ENCODE peak calls at places on chromosomes 5 and 9, in nine cellular contexts. O, V, U, L, Z, W, Q, K and R are unnamed samples.

GRCh38 chr5:179608131-179608581 is 15.3 kb downstream of the HNRNPH1 start:
- DNase-seq in O (no peak), V (no peak), U (no peak), L (no peak), Z (no peak), W (peak), Q (no peak), K (no peak), R (no peak)

GRCh38 chr5:125065114-125065513 is 318.7 kb upstream of the ZNF608 start:
- DNase-seq in O (no peak), V (no peak), U (no peak), L (no peak), Z (no peak), W (no peak), Q (no peak), K (peak), R (no peak)

GRCh38 chr9:121483049-121483448 is 16.6 kb downstream of the GGTA1 start:
- DNase-seq in O (no peak), V (no peak), U (no peak), L (no peak), Z (no peak), W (no peak), Q (no peak), K (no peak), R (no peak)

GRCh38 chr9:90839183-90839582 is 37.6 kb downstream of the SYK start:
- DNase-seq in O (no peak), V (no peak), U (no peak), L (no peak), Z (no peak), W (peak), Q (no peak), K (no peak), R (no peak)

GRCh38 chr9:119005162-119005561 is 364.1 kb downstream of the BRINP1 start:
- DNase-seq in O (no peak), V (no peak), U (no peak), L (no peak), Z (no peak), W (no peak), Q (peak), K (peak), R (no peak)

GRCh38 chr9:13548556-13548955 is 269.1 kb upstream of the MPDZ start:
- DNase-seq in O (no peak), V (no peak), U (no peak), L (no peak), Z (no peak), W (no peak), Q (no peak), K (no peak), R (no peak)

GRCh38 chr5:173884402-173885053 is 3.6 kb upstream of the CPEB4 start:
- DNase-seq in O (no peak), V (peak), U (no peak), L (no peak), Z (peak), W (peak), Q (no peak), K (no peak), R (no peak)

GRCh38 chr9:129282308-129283211 is 104.5 kb upstream of the IER5L start:
- DNase-seq in O (no peak), V (peak), U (no peak), L (no peak), Z (no peak), W (no peak), Q (no peak), K (no peak), R (no peak)

GRCh38 chr9:134061019-134061687 is 6.7 kb downstream of the BRD3 start:
- DNase-seq in O (no peak), V (peak), U (no peak), L (no peak), Z (no peak), W (no peak), Q (no peak), K (no peak), R (no peak)

GRCh38 chr9:111944467-111944866 is 47.9 kb downstream of the UGCG start:
- DNase-seq in O (peak), V (no peak), U (peak), L (no peak), Z (no peak), W (no peak), Q (peak), K (no peak), R (no peak)

GRCh38 chr5:163757344-163757743 is 251.9 kb downstream of the MAT2B start:
- DNase-seq in O (no peak), V (no peak), U (peak), L (no peak), Z (no peak), W (no peak), Q (no peak), K (peak), R (no peak)

GRCh38 chr5:56814963-56815656 is at the start of gene MAP3K1:
- DNase-seq in O (peak), V (peak), U (peak), L (peak), Z (peak), W (peak), Q (peak), K (peak), R (peak)

DNA sequence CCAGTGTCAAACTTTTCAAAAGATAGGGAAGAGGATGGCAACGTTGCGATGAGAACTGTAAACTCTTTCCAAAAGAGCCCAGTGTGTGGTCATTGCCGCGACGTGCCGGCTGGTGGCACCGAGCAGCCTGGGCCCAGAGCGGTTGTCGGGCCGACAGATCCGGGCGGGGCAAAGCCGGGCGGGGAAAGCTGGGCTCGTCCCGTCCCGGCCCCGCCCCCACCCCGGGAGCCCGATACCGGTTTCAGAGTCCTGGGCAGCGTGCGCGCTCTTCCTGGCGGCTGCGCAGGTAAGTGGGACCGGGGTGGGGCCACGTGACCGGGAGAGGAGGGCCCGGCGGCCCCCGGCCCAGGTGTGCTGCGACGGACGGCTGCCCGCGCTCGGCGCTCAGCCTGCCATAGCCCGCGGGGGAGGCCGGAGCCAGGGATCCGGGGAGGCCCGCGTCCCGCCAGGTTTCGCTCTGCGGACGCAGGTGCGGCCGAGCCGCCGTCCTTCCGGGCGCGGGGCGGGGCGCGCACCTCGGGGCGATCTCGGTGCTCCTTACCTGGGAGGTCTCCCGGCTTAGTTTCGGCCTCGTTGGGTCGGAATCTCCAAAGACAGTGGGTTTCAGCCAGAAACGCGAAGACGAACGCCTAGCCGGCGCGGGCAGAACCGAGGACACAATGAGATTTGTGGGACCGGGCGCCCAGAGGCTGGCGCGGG is at the start of gene MARVELD2:
- DNase-seq in O (peak), V (peak), U (peak), L (no peak), Z (peak), W (no peak), Q (peak), K (peak), R (peak)
- TF ChIP-seq CTCF in O (peak), V (no peak), U (peak), L (no peak), Z (peak), W (no peak), Q (peak), K (no peak), R (peak)

GRCh38 chr5:133797167-133797566 is 171.3 kb downstream of the C5orf15 start:
- DNase-seq in O (no peak), V (no peak), U (peak), L (no peak), Z (no peak), W (no peak), Q (no peak), K (peak), R (no peak)
- TF ChIP-seq CTCF in O (no peak), V (no peak), U (no peak), L (no peak), Z (no peak), W (no peak), Q (no peak), K (no peak), R (no peak)

GRCh38 chr5:616342-617039 is 4.4 kb downstream of the CEP72 start:
- DNase-seq in O (no peak), V (no peak), U (peak), L (no peak), Z (no peak), W (no peak), Q (no peak), K (no peak), R (no peak)
- TF ChIP-seq CTCF in O (no peak), V (no peak), U (no peak), L (no peak), Z (no peak), W (no peak), Q (no peak), K (no peak), R (no peak)

GRCh38 chr5:115389799-115390382 is 93.4 kb upstream of the CCDC112 start:
- DNase-seq in O (no peak), V (no peak), U (no peak), L (no peak), Z (no peak), W (peak), Q (no peak), K (no peak), R (no peak)
- TF ChIP-seq CTCF in O (no peak), V (no peak), U (no peak), L (peak), Z (no peak), W (peak), Q (no peak), K (no peak), R (peak)